ENCODE peak calls at places on chromosomes 4 and X, in eight cellular contexts. One of them, this sample, is unnamed. For H3K4me1, the result is how much of the 10 kb centered on the place peaks cover.

GRCh38 chr4:3255611-3256186 is 6.7 kb downstream of the MSANTD1 start:
- DNase-seq in Peyer's patch: no peak
- DNase-seq in CD4-positive, alpha-beta memory T cell: no peak
- DNase-seq in mucosa of descending colon: no peak
- DNase-seq in CD4-positive, CD25-positive, alpha-beta regulatory T cell: no peak
- DNase-seq in endodermal cell: peak
- DNase-seq in IMR-90: no peak
- DNase-seq in NT2/D1: no peak
- DNase-seq in this sample: no peak

GRCh38 chrX:153537080-153537479 is 19.6 kb downstream of the ATP2B3 start:
- DNase-seq in Peyer's patch: no peak
- DNase-seq in CD4-positive, alpha-beta memory T cell: no peak
- DNase-seq in mucosa of descending colon: no peak
- DNase-seq in CD4-positive, CD25-positive, alpha-beta regulatory T cell: no peak
- DNase-seq in endodermal cell: no peak
- DNase-seq in IMR-90: no peak
- DNase-seq in NT2/D1: no peak
- DNase-seq in this sample: no peak

GRCh38 chrX:110803506-110803905 is 7.9 kb upstream of the CHRDL1 start:
- DNase-seq in Peyer's patch: no peak
- DNase-seq in CD4-positive, alpha-beta memory T cell: no peak
- DNase-seq in mucosa of descending colon: no peak
- DNase-seq in CD4-positive, CD25-positive, alpha-beta regulatory T cell: no peak
- DNase-seq in endodermal cell: no peak
- DNase-seq in IMR-90: peak
- DNase-seq in NT2/D1: no peak
- DNase-seq in this sample: no peak

GRCh38 chrX:23372220-23372902 is 37.7 kb downstream of the PTCHD1 start:
- DNase-seq in Peyer's patch: no peak
- DNase-seq in CD4-positive, alpha-beta memory T cell: no peak
- DNase-seq in mucosa of descending colon: no peak
- DNase-seq in CD4-positive, CD25-positive, alpha-beta regulatory T cell: no peak
- DNase-seq in endodermal cell: no peak
- DNase-seq in IMR-90: no peak
- DNase-seq in NT2/D1: no peak
- DNase-seq in this sample: no peak

GRCh38 chr4:91936301-91936700 is 367.5 kb upstream of the GRID2 start:
- DNase-seq in Peyer's patch: no peak
- DNase-seq in CD4-positive, alpha-beta memory T cell: no peak
- DNase-seq in mucosa of descending colon: no peak
- DNase-seq in CD4-positive, CD25-positive, alpha-beta regulatory T cell: no peak
- DNase-seq in endodermal cell: no peak
- DNase-seq in IMR-90: peak
- DNase-seq in NT2/D1: no peak
- DNase-seq in this sample: no peak

GRCh38 chrX:138485767-138486166 is 225.8 kb downstream of the FGF13 start:
- DNase-seq in Peyer's patch: no peak
- DNase-seq in CD4-positive, alpha-beta memory T cell: no peak
- DNase-seq in mucosa of descending colon: no peak
- DNase-seq in CD4-positive, CD25-positive, alpha-beta regulatory T cell: no peak
- DNase-seq in endodermal cell: peak
- DNase-seq in IMR-90: no peak
- DNase-seq in NT2/D1: peak
- DNase-seq in this sample: no peak

GRCh38 chr4:131459430-131460101 is 1689.5 kb upstream of the PCDH10 start:
- DNase-seq in Peyer's patch: no peak
- DNase-seq in CD4-positive, alpha-beta memory T cell: no peak
- DNase-seq in mucosa of descending colon: no peak
- DNase-seq in CD4-positive, CD25-positive, alpha-beta regulatory T cell: no peak
- DNase-seq in endodermal cell: peak
- DNase-seq in IMR-90: no peak
- DNase-seq in NT2/D1: no peak
- DNase-seq in this sample: no peak

GRCh38 chr4:108255203-108255747 is 86.5 kb upstream of the LEF1 start:
- DNase-seq in Peyer's patch: no peak
- DNase-seq in CD4-positive, alpha-beta memory T cell: no peak
- DNase-seq in mucosa of descending colon: no peak
- DNase-seq in CD4-positive, CD25-positive, alpha-beta regulatory T cell: no peak
- DNase-seq in endodermal cell: no peak
- DNase-seq in IMR-90: no peak
- DNase-seq in NT2/D1: no peak
- DNase-seq in this sample: no peak

GRCh38 chrX:16826207-16826606 is 39.9 kb downstream of the TXLNG start:
- DNase-seq in Peyer's patch: no peak
- DNase-seq in CD4-positive, alpha-beta memory T cell: peak
- DNase-seq in mucosa of descending colon: no peak
- DNase-seq in CD4-positive, CD25-positive, alpha-beta regulatory T cell: peak
- DNase-seq in endodermal cell: no peak
- DNase-seq in IMR-90: peak
- DNase-seq in NT2/D1: no peak
- DNase-seq in this sample: no peak

GRCh38 chrX:10457092-10457491 is 163.3 kb downstream of the MID1 start:
- DNase-seq in Peyer's patch: no peak
- DNase-seq in CD4-positive, alpha-beta memory T cell: no peak
- DNase-seq in mucosa of descending colon: no peak
- DNase-seq in CD4-positive, CD25-positive, alpha-beta regulatory T cell: no peak
- DNase-seq in endodermal cell: no peak
- DNase-seq in IMR-90: peak
- DNase-seq in NT2/D1: no peak
- DNase-seq in this sample: no peak

GRCh38 chrX:12452268-12452667 is 314.0 kb downstream of the FRMPD4 start:
- DNase-seq in Peyer's patch: no peak
- DNase-seq in CD4-positive, alpha-beta memory T cell: no peak
- DNase-seq in mucosa of descending colon: no peak
- DNase-seq in CD4-positive, CD25-positive, alpha-beta regulatory T cell: no peak
- DNase-seq in endodermal cell: no peak
- DNase-seq in IMR-90: no peak
- DNase-seq in NT2/D1: no peak
- DNase-seq in this sample: no peak

GRCh38 chr4:145679520-145679919 is 426 bp upstream of the C4orf51 start:
- DNase-seq in Peyer's patch: no peak
- DNase-seq in CD4-positive, alpha-beta memory T cell: no peak
- DNase-seq in mucosa of descending colon: peak
- DNase-seq in CD4-positive, CD25-positive, alpha-beta regulatory T cell: no peak
- DNase-seq in endodermal cell: no peak
- DNase-seq in IMR-90: peak
- DNase-seq in NT2/D1: no peak
- DNase-seq in this sample: no peak

GRCh38 chr4:91471280-91471679 is 832.5 kb upstream of the GRID2 start:
- DNase-seq in Peyer's patch: peak
- DNase-seq in CD4-positive, alpha-beta memory T cell: no peak
- DNase-seq in mucosa of descending colon: no peak
- DNase-seq in CD4-positive, CD25-positive, alpha-beta regulatory T cell: no peak
- DNase-seq in endodermal cell: no peak
- DNase-seq in IMR-90: no peak
- DNase-seq in NT2/D1: no peak
- DNase-seq in this sample: no peak

GRCh38 chr4:118268780-118269179 is 84.0 kb downstream of the PRSS12 start:
- DNase-seq in Peyer's patch: no peak
- DNase-seq in CD4-positive, alpha-beta memory T cell: no peak
- DNase-seq in mucosa of descending colon: no peak
- DNase-seq in CD4-positive, CD25-positive, alpha-beta regulatory T cell: no peak
- DNase-seq in endodermal cell: no peak
- DNase-seq in IMR-90: no peak
- DNase-seq in NT2/D1: no peak
- DNase-seq in this sample: no peak

GRCh38 chr4:173990126-173990878 is 293.2 kb downstream of the FBXO8 start:
- DNase-seq in Peyer's patch: no peak
- DNase-seq in CD4-positive, alpha-beta memory T cell: no peak
- DNase-seq in mucosa of descending colon: peak
- DNase-seq in CD4-positive, CD25-positive, alpha-beta regulatory T cell: no peak
- DNase-seq in endodermal cell: peak
- DNase-seq in IMR-90: peak
- DNase-seq in NT2/D1: peak
- DNase-seq in this sample: no peak

GRCh38 chr4:139910106-139910505 is 243.9 kb downstream of the MAML3 start:
- DNase-seq in Peyer's patch: no peak
- DNase-seq in CD4-positive, alpha-beta memory T cell: no peak
- DNase-seq in mucosa of descending colon: no peak
- DNase-seq in CD4-positive, CD25-positive, alpha-beta regulatory T cell: no peak
- DNase-seq in endodermal cell: no peak
- DNase-seq in IMR-90: peak
- DNase-seq in NT2/D1: no peak
- DNase-seq in this sample: no peak

GRCh38 chr4:38132140-38132673 is 172.0 kb downstream of the PTTG2 start:
- DNase-seq in Peyer's patch: no peak
- DNase-seq in CD4-positive, alpha-beta memory T cell: peak
- DNase-seq in mucosa of descending colon: peak
- DNase-seq in CD4-positive, CD25-positive, alpha-beta regulatory T cell: peak
- DNase-seq in endodermal cell: peak
- DNase-seq in IMR-90: peak
- DNase-seq in NT2/D1: no peak
- DNase-seq in this sample: peak

GRCh38 chrX:69150294-69150960 is 14.8 kb downstream of the PJA1 start:
- DNase-seq in Peyer's patch: no peak
- DNase-seq in CD4-positive, alpha-beta memory T cell: no peak
- DNase-seq in mucosa of descending colon: no peak
- DNase-seq in CD4-positive, CD25-positive, alpha-beta regulatory T cell: no peak
- DNase-seq in endodermal cell: peak
- DNase-seq in IMR-90: no peak
- DNase-seq in NT2/D1: no peak
- DNase-seq in this sample: no peak

GRCh38 chrX:119008122-119008744 is 33.8 kb downstream of the LONRF3 start:
- DNase-seq in Peyer's patch: peak
- DNase-seq in CD4-positive, alpha-beta memory T cell: peak
- DNase-seq in mucosa of descending colon: peak
- DNase-seq in CD4-positive, CD25-positive, alpha-beta regulatory T cell: peak
- DNase-seq in endodermal cell: peak
- DNase-seq in IMR-90: peak
- DNase-seq in NT2/D1: peak
- DNase-seq in this sample: no peak

DNA sequence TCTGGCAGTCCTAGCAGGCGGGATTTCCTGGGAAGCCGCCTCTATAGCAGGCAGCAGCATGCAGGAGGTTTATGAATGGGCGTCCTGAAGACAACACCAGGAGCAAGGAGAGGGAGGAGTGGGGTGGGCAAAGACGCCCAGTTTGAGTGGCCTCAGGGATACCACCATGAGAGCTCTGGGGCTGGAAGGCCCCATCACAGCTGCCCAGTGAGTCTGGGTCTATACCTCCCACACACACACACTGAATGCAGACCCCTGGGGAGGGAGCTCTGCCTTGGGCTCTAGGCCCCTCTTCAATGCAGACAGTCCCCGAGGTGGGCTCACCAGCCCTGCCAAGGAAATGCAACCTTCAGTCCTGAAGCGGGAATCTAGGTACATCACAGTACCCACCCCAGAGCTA is 98.6 kb downstream of the AFAP1 start:
- DNase-seq in Peyer's patch: no peak
- DNase-seq in CD4-positive, alpha-beta memory T cell: no peak
- DNase-seq in mucosa of descending colon: no peak
- DNase-seq in CD4-positive, CD25-positive, alpha-beta regulatory T cell: no peak
- DNase-seq in endodermal cell: no peak
- DNase-seq in IMR-90: no peak
- DNase-seq in NT2/D1: no peak
- DNase-seq in this sample: no peak
- H3K4me1 ChIP-seq in Peyer's patch: under half
- H3K4me1 ChIP-seq in CD4-positive, alpha-beta memory T cell: under half
- H3K4me1 ChIP-seq in mucosa of descending colon: under half
- H3K4me1 ChIP-seq in CD4-positive, CD25-positive, alpha-beta regulatory T cell: under half
- H3K4me1 ChIP-seq in endodermal cell: under half
- H3K4me1 ChIP-seq in IMR-90: under half
- H3K4me1 ChIP-seq in NT2/D1: under half
- H3K4me1 ChIP-seq in this sample: under half

DNA sequence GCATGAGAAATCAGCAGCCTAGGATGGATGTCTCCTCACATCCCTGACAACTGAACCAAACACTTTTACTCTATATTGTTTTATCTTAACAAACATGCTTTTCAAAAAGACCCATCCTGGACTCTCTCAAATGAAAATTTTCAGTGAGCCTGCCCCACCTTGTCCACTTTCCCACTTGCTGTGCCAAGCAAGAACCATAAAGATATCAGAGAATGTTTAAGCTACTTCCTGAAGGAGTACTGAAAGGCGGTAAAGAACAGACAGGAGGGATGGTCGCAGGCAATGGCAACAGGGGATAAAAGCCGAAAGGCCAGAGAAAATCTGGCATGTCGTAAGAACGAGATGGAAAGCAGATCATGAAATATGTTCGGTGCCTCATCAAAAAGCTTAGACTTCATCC is 10.5 kb downstream of the APBB2 start:
- DNase-seq in Peyer's patch: no peak
- DNase-seq in CD4-positive, alpha-beta memory T cell: no peak
- DNase-seq in mucosa of descending colon: no peak
- DNase-seq in CD4-positive, CD25-positive, alpha-beta regulatory T cell: no peak
- DNase-seq in endodermal cell: no peak
- DNase-seq in IMR-90: no peak
- DNase-seq in NT2/D1: no peak
- DNase-seq in this sample: no peak
- H3K4me1 ChIP-seq in Peyer's patch: under half
- H3K4me1 ChIP-seq in CD4-positive, alpha-beta memory T cell: under half
- H3K4me1 ChIP-seq in mucosa of descending colon: under half
- H3K4me1 ChIP-seq in CD4-positive, CD25-positive, alpha-beta regulatory T cell: under half
- H3K4me1 ChIP-seq in endodermal cell: under half
- H3K4me1 ChIP-seq in IMR-90: under half
- H3K4me1 ChIP-seq in NT2/D1: under half
- H3K4me1 ChIP-seq in this sample: under half

GRCh38 chrX:149365061-149365460 is 140.0 kb downstream of the IDS start:
- DNase-seq in Peyer's patch: no peak
- DNase-seq in CD4-positive, alpha-beta memory T cell: no peak
- DNase-seq in mucosa of descending colon: no peak
- DNase-seq in CD4-positive, CD25-positive, alpha-beta regulatory T cell: no peak
- DNase-seq in endodermal cell: no peak
- DNase-seq in IMR-90: no peak
- DNase-seq in NT2/D1: no peak
- DNase-seq in this sample: no peak

GRCh38 chrX:149370097-149370496 is 135.0 kb downstream of the IDS start:
- DNase-seq in Peyer's patch: no peak
- DNase-seq in CD4-positive, alpha-beta memory T cell: no peak
- DNase-seq in mucosa of descending colon: no peak
- DNase-seq in CD4-positive, CD25-positive, alpha-beta regulatory T cell: no peak
- DNase-seq in endodermal cell: no peak
- DNase-seq in IMR-90: no peak
- DNase-seq in NT2/D1: no peak
- DNase-seq in this sample: no peak

DNA sequence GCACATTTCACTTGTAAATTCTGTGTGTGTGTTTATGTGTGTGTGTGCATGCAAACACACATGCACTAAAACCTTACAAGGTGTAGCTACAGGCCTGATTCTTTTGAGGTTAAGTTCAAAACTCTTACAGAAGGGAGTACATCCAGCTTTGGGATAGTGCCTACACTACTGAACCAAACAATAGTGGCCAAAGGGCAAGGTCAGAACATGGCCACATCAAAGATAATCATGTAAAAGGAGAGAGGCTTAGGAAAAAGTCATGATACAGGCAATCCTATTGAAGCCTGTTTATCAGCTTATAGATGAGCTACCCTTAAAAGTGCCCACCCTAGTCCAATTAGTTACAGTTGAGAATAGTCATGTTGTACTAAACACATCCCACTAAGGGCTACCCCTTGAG is 139.6 kb downstream of the IDS start:
- DNase-seq in Peyer's patch: no peak
- DNase-seq in CD4-positive, alpha-beta memory T cell: no peak
- DNase-seq in mucosa of descending colon: no peak
- DNase-seq in CD4-positive, CD25-positive, alpha-beta regulatory T cell: no peak
- DNase-seq in endodermal cell: no peak
- DNase-seq in IMR-90: no peak
- DNase-seq in NT2/D1: no peak
- DNase-seq in this sample: no peak
- H3K4me1 ChIP-seq in Peyer's patch: under half
- H3K4me1 ChIP-seq in CD4-positive, alpha-beta memory T cell: under half
- H3K4me1 ChIP-seq in mucosa of descending colon: under half
- H3K4me1 ChIP-seq in CD4-positive, CD25-positive, alpha-beta regulatory T cell: under half
- H3K4me1 ChIP-seq in endodermal cell: under half
- H3K4me1 ChIP-seq in IMR-90: under half
- H3K4me1 ChIP-seq in NT2/D1: under half
- H3K4me1 ChIP-seq in this sample: under half

GRCh38 chr4:8184061-8184460 is 15.0 kb upstream of the SH3TC1 start:
- DNase-seq in Peyer's patch: no peak
- DNase-seq in CD4-positive, alpha-beta memory T cell: no peak
- DNase-seq in mucosa of descending colon: no peak
- DNase-seq in CD4-positive, CD25-positive, alpha-beta regulatory T cell: no peak
- DNase-seq in endodermal cell: no peak
- DNase-seq in IMR-90: no peak
- DNase-seq in NT2/D1: no peak
- DNase-seq in this sample: no peak
- H3K4me1 ChIP-seq in Peyer's patch: under half
- H3K4me1 ChIP-seq in CD4-positive, alpha-beta memory T cell: under half
- H3K4me1 ChIP-seq in mucosa of descending colon: under half
- H3K4me1 ChIP-seq in CD4-positive, CD25-positive, alpha-beta regulatory T cell: under half
- H3K4me1 ChIP-seq in endodermal cell: under half
- H3K4me1 ChIP-seq in IMR-90: under half
- H3K4me1 ChIP-seq in NT2/D1: under half
- H3K4me1 ChIP-seq in this sample: under half